ENCODE peak calls at places on chromosomes 1 and 21, in four cellular contexts. N is adrenal gland, Z is psoas muscle, D is caudate nucleus. I is an unnamed sample.

GRCh38 chr1:227934476-227935313 is 13.0 kb downstream of the WNT9A start:
- DNase-seq in D (no peak), N (peak), Z (peak), I (no peak)

GRCh38 chr1:245880754-245881403 is 626.2 kb downstream of the SMYD3 start:
- DNase-seq in N (no peak), Z (no peak), D (no peak), I (no peak)

GRCh38 chr21:16588433-16588860 is 858.7 kb downstream of the USP25 start:
- DNase-seq in Z (peak), N (peak), D (peak), I (no peak)

GRCh38 chr1:115717541-115717940 is 51.0 kb downstream of the CASQ2 start:
- DNase-seq in Z (peak), N (peak), D (no peak), I (peak)

GRCh38 chr1:104646233-104646632 is 896.5 kb downstream of the AMY1C start:
- DNase-seq in D (no peak), Z (no peak), N (no peak), I (no peak)

GRCh38 chr1:58391056-58391455 is 155.5 kb downstream of the OMA1 start:
- DNase-seq in D (no peak), Z (no peak), N (no peak), I (no peak)

GRCh38 chr1:44672254-44672955 is 1.9 kb downstream of the TMEM53 start:
- DNase-seq in Z (no peak), N (no peak), D (no peak), I (no peak)

GRCh38 chr1:210394281-210394798 is 65.6 kb downstream of the HHAT start:
- DNase-seq in Z (no peak), N (no peak), D (no peak), I (no peak)

I was measured in NCI-H1694.